ENCODE peak calls at places on chromosomes 2 and 18, in five cellular contexts. L is HCEC 1CT; S is activated CD8-positive, alpha-beta memory T cell treated with anti-CD3 and anti-CD28 coated beads for 24 hours; I is NCI-H774; A is stimulated activated CD8-positive, alpha-beta memory T cell treated with anti-CD3 and anti-CD28 coated beads, Interleukin-12 subunit alpha, Interleukin-12 subunit beta, amount 100 ng/mL, for 1 hour. E is an unnamed sample.

GRCh38 chr2:217849154-217849553 is 153.6 kb downstream of the TNS1 start:
- DNase-seq in A (no peak), S (no peak), L (no peak), I (no peak), E (no peak)

GRCh38 chr2:184783576-184783975 is 185.2 kb downstream of the ZNF804A start:
- DNase-seq in L (no peak), I (no peak), A (no peak), S (no peak), E (no peak)

GRCh38 chr18:3623769-3624545 is 174.0 kb downstream of the TGIF1 start:
- DNase-seq in I (no peak), S (peak; percentile 58), A (no peak), L (peak; percentile 96), E (no peak)

GRCh38 chr2:41781082-41781481 is 266.7 kb upstream of the PKDCC start:
- DNase-seq in A (no peak), I (no peak), L (no peak), S (no peak), E (no peak)

GRCh38 chr2:236552586-236552985 is 17.0 kb upstream of the ACKR3 start:
- DNase-seq in I (no peak), A (no peak), S (no peak), L (no peak), E (no peak)

GRCh38 chr2:96325038-96325883 is at the start of gene ITPRIPL1:
- DNase-seq in I (no peak), A (no peak), S (peak; percentile 83), L (no peak), E (no peak)

GRCh38 chr18:11850821-11851155 is 425 bp upstream of the CHMP1B start:
- DNase-seq in I (peak; percentile 23), S (no peak), L (no peak), A (no peak), E (no peak)

GRCh38 chr18:51191139-51191717 is 6.3 kb downstream of the MEX3C start:
- DNase-seq in S (no peak), L (no peak), I (no peak), A (no peak), E (no peak)

GRCh38 chr2:227805578-227805977 is 8.1 kb upstream of the CCL20 start:
- DNase-seq in I (no peak), L (no peak), A (no peak), S (no peak), E (no peak)

GRCh38 chr2:9806656-9807055 is 36.6 kb upstream of the TAF1B start:
- DNase-seq in I (no peak), S (no peak), A (no peak), L (no peak), E (no peak)

GRCh38 chr2:43220982-43221659 is 5.3 kb downstream of the ZFP36L2 start:
- DNase-seq in L (peak; percentile 81), A (no peak), I (no peak), S (no peak), E (no peak)

GRCh38 chr2:27814772-27815171 is 43.3 kb downstream of the MRPL33 start:
- DNase-seq in S (no peak), A (no peak), L (no peak), I (no peak), E (no peak)

GRCh38 chr2:131029812-131030211 is 63.4 kb downstream of the FAM168B start:
- DNase-seq in S (no peak), A (no peak), L (no peak), I (no peak), E (no peak)

GRCh38 chr2:187615364-187615763 is 61.1 kb upstream of the TFPI start:
- DNase-seq in I (no peak), A (no peak), L (no peak), S (no peak), E (no peak)

GRCh38 chr2:174939046-174939445 is 66.1 kb downstream of the CHN1 start:
- DNase-seq in A (no peak), I (no peak), S (no peak), L (peak; percentile 68), E (no peak)

GRCh38 chr2:121173806-121174205 is 111.2 kb downstream of the TFCP2L1 start:
- DNase-seq in L (no peak), A (no peak), S (no peak), I (no peak), E (no peak)

GRCh38 chr2:241801611-241802420 is 7.2 kb upstream of the NEU4 start:
- DNase-seq in I (no peak), A (no peak), S (peak; percentile 55), L (no peak), E (no peak)